ENCODE peak calls at places on chromosomes 7 and 10, in eight cellular contexts. P is uterus, S is mammary epithelial cell, Z is hepatocyte, C is body of pancreas, A is OCI-LY7, L is fibroblast of villous mesenchyme, T is AG10803. G is an unnamed sample.

GRCh38 chr7:146961617-146962016 is 845.0 kb downstream of the CNTNAP2 start:
- DNase-seq in T (peak), P (no peak), A (no peak), Z (peak), S (peak), L (no peak), C (no peak), G (no peak)

GRCh38 chr7:11341285-11341944 is 367.7 kb downstream of the PHF14 start:
- DNase-seq in Z (peak), L (peak), C (peak), P (no peak), T (peak), A (no peak), S (no peak), G (peak)

GRCh38 chr7:492714-493065 is 27.0 kb downstream of the PDGFA start:
- DNase-seq in L (no peak), P (no peak), T (no peak), A (no peak), C (no peak), S (no peak), Z (no peak), G (no peak)

GRCh38 chr10:28082316-28082715 is 83.4 kb upstream of the ODAD2 start:
- DNase-seq in A (no peak), Z (no peak), P (no peak), S (no peak), T (no peak), L (no peak), C (no peak), G (no peak)

GRCh38 chr10:119415121-119415520 is 127.4 kb downstream of the RGS10 start:
- DNase-seq in A (no peak), C (no peak), T (no peak), L (no peak), S (no peak), P (no peak), Z (no peak), G (no peak)

GRCh38 chr7:25594728-25595127 is 366.4 kb upstream of the NPVF start:
- DNase-seq in A (no peak), S (no peak), Z (no peak), L (no peak), P (no peak), C (no peak), T (no peak), G (no peak)

GRCh38 chr10:121615862-121616261 is 17.6 kb upstream of the FGFR2 start:
- DNase-seq in L (peak), P (no peak), A (no peak), Z (no peak), C (no peak), S (no peak), T (no peak), G (no peak)

GRCh38 chr10:86600296-86600695 is 54.1 kb upstream of the OPN4 start:
- DNase-seq in P (no peak), T (peak), A (no peak), S (no peak), C (no peak), L (no peak), Z (no peak), G (no peak)

GRCh38 chr10:20157314-20157713 is 341.1 kb downstream of the PLXDC2 start:
- DNase-seq in L (no peak), P (no peak), S (no peak), A (no peak), T (no peak), Z (no peak), C (no peak), G (no peak)

GRCh38 chr7:134690016-134690415 is 43.4 kb downstream of the BPGM start:
- DNase-seq in L (peak), C (no peak), Z (peak), P (no peak), S (no peak), T (peak), A (no peak), G (peak)

GRCh38 chr10:122494833-122495232 is 33.5 kb downstream of the HTRA1 start:
- DNase-seq in P (peak), L (no peak), A (no peak), T (peak), S (peak), Z (no peak), C (no peak), G (no peak)

GRCh38 chr10:34580643-34581042 is 234.5 kb downstream of the PARD3 start:
- DNase-seq in L (no peak), S (peak), A (no peak), T (peak), P (no peak), Z (no peak), C (peak), G (no peak)

GRCh38 chr7:50725774-50726173 is 56.9 kb downstream of the GRB10 start:
- DNase-seq in T (no peak), P (no peak), L (no peak), S (no peak), C (peak), A (no peak), Z (no peak), G (no peak)

GRCh38 chr7:33893377-33893776 is 12.0 kb upstream of the BMPER start:
- DNase-seq in T (no peak), L (no peak), A (no peak), Z (no peak), P (no peak), S (no peak), C (no peak), G (no peak)

GRCh38 chr7:30269398-30269964 is 14.9 kb upstream of the ZNRF2 start:
- DNase-seq in L (no peak), A (no peak), C (no peak), S (no peak), T (no peak), Z (no peak), P (no peak), G (no peak)

GRCh38 chr7:86058649-86059048 is 585.1 kb upstream of the GRM3 start:
- DNase-seq in A (no peak), P (no peak), T (no peak), S (no peak), Z (no peak), C (no peak), L (no peak), G (no peak)

GRCh38 chr7:711093-711966 is 15.2 kb upstream of the DNAAF5 start:
- DNase-seq in L (no peak), A (no peak), S (no peak), T (no peak), C (no peak), P (peak), Z (peak), G (no peak)

GRCh38 chr10:659710-660141 is 29.7 kb downstream of the DIP2C start:
- DNase-seq in A (no peak), T (peak), P (no peak), C (no peak), L (peak), S (no peak), Z (peak), G (peak)

GRCh38 chr7:68276725-68277124 is 1280.1 kb downstream of the TYW1 start:
- DNase-seq in T (no peak), L (no peak), Z (no peak), A (no peak), P (no peak), S (no peak), C (no peak), G (no peak)

GRCh38 chr10:8305871-8306652 is 251.6 kb downstream of the GATA3 start:
- DNase-seq in S (no peak), T (no peak), C (no peak), Z (no peak), L (no peak), P (no peak), A (no peak), G (no peak)

GRCh38 chr10:113922787-113923570 is 68.5 kb downstream of the NHLRC2 start:
- DNase-seq in C (no peak), P (no peak), S (no peak), T (no peak), L (no peak), Z (no peak), A (peak), G (peak)

GRCh38 chr7:81503771-81504170 is 266.1 kb downstream of the HGF start:
- DNase-seq in Z (no peak), C (no peak), L (no peak), T (no peak), A (no peak), P (no peak), S (no peak), G (no peak)

GRCh38 chr10:97792058-97792721 is 20.4 kb upstream of the SFRP5 start:
- DNase-seq in P (peak), S (peak), L (peak), C (peak), T (peak), Z (peak), A (peak), G (peak)

GRCh38 chr10:91424016-91424415 is 13.9 kb downstream of the HECTD2 start:
- DNase-seq in T (peak), S (peak), L (no peak), C (no peak), Z (no peak), A (no peak), P (no peak), G (no peak)

GRCh38 chr7:142797342-142797798 is 26.6 kb downstream of the PRSS2 start:
- DNase-seq in C (no peak), A (peak), T (no peak), P (no peak), Z (no peak), L (no peak), S (no peak), G (peak)

GRCh38 chr7:94375167-94375566 is 19.5 kb upstream of the COL1A2 start:
- DNase-seq in A (no peak), S (no peak), P (peak), T (peak), Z (peak), L (peak), C (peak), G (no peak)
- H3K4me3 ChIP-seq in A (no peak), S (no peak), P (peak), T (peak), Z (peak), L (peak), C (no peak), G (no peak)

DNA sequence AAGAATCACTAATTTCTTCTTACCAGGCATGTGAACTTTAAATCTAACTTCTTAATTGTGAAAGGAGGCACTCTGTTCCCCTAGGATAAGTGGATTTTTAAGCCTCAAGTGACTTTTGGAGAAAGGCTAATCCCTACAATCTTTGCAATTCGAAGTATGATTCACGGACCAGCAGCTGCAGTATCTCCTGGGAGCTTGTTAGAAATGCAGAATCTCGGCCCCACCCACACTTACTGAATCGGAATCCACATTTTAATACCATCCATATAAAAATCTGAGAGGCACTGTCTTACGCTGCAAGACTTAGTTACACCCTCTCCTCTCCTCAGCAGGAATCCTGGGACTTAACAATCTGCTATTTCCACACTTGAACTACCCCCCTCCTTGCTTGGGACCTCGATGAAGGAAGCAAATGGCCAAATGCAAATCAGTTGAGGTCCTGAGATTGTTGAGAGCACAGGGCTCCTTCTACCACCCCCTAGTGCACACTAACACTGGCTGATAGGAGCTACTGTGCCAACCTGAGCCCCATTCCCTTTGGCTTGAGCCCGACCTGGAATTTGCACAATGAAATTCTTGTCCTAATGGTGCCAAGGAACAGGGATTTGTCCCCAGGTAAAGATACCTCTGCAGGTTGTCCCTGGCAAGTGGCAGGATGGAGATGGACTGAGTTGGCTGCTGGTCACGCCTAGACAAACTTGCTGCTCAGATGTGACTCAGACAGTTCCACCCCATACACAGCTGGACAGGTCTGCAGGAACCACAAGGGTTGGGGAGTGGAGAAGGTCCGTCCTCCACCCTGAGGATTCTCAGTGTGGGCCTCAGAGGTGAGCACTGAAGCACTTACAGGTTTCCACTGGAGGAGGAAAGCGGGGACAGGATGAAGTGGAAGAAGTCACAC is 20.8 kb downstream of the ITPRIP start:
- DNase-seq in C (no peak), A (peak), S (peak), P (no peak), Z (peak), T (peak), L (peak), G (no peak)
- TF ChIP-seq CTCF in C (no peak), A (peak), S (no peak), P (no peak), Z (no peak), T (peak), L (no peak), G (no peak)

GRCh38 chr10:30455816-30456215 is 21.8 kb downstream of the MAP3K8 start:
- DNase-seq in A (peak), Z (no peak), S (no peak), T (no peak), L (no peak), C (no peak), P (no peak), G (peak)

GRCh38 chr10:30459283-30459682 is 25.3 kb downstream of the MAP3K8 start:
- DNase-seq in A (no peak), C (peak), Z (peak), S (no peak), L (no peak), T (no peak), P (no peak), G (no peak)

GRCh38 chr10:30454744-30455498 is 20.9 kb downstream of the MAP3K8 start:
- DNase-seq in T (peak), P (no peak), L (peak), Z (peak), C (no peak), A (no peak), S (no peak), G (no peak)

GRCh38 chr10:30456262-30456661 is 22.3 kb downstream of the MAP3K8 start:
- DNase-seq in T (no peak), A (peak), Z (no peak), P (no peak), L (no peak), S (no peak), C (peak), G (peak)

DNA sequence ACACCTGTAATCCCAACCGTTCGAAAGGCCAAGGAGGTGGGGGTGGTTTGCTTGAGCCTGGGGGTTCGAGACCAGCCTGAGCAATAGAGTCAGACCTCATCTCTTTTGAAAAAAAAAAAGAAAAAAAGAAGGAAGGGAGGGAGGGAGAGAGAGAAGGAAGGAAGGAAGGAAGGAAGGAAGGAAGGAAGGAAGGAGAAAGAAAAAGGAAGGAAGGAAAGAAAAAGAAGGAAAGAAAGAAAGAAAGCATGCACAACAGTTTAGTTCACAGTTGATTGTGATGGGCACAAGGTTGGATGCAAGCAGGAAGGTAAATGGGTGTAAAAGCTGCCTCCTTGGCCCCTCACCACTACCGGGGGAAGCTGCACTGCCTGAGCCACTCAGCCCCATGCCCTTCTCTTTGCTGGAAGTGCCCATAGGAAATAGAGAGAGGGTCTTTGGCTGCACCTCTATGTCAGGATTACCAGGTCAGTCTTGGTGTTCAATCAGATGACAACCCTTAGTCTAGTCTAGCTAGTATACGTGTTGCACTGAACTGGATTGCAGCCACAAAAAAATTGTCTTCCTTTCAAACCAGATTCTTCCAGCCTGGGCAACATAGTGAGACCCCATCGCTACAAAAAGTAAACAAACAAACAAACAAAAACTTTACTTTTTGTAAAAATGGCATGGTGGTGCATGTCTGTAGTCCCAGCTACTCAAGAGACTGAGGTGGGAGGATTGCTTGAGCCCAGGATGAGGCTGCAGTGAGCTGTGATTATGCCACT is 20.0 kb downstream of the MAP3K8 start:
- DNase-seq in A (no peak), Z (no peak), L (no peak), P (no peak), C (no peak), S (no peak), T (no peak), G (no peak)
- H3K4me3 ChIP-seq in A (no peak), Z (no peak), L (no peak), P (no peak), C (no peak), S (no peak), T (peak), G (no peak)

GRCh38 chr7:75738975-75739795 is 444 bp upstream of the HIP1 start:
- DNase-seq in L (peak), C (peak), A (peak), Z (peak), S (peak), P (peak), T (peak), G (peak)
- TF ChIP-seq CTCF in L (peak), C (no peak), A (no peak), Z (no peak), S (no peak), P (peak), T (no peak), G (no peak)

DNA sequence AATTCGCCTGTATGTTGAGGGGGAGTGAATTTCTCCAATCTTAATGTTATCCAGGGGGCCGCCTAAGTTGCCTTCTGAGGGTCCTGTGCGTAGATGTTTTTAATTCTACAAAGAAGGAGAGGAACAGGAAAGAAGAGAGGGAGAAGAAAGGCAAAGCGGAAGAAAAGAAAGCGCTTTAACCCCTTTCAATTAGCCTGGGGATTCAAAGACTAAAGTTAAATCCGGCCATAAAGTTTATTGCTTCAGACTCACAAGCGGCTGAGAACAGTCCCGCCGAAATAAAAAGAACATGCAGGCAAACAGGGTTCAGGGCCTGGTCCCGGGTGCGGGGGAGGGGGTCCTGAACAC is 4.5 kb downstream of the HOXA5 start:
- DNase-seq in P (no peak), C (no peak), T (no peak), Z (no peak), S (no peak), L (no peak), A (no peak), G (no peak)
- H3K4me3 ChIP-seq in P (no peak), C (no peak), T (no peak), Z (no peak), S (peak), L (no peak), A (no peak), G (no peak)

GRCh38 chr7:23234569-23235296 is 11.8 kb upstream of the GPNMB start:
- DNase-seq in Z (no peak), P (no peak), T (no peak), A (no peak), S (no peak), L (no peak), C (no peak), G (peak)
- TF ChIP-seq CTCF in Z (no peak), P (no peak), T (peak), A (no peak), S (no peak), L (no peak), C (no peak), G (no peak)

GRCh38 chr7:5615190-5616070 is 166.0 kb downstream of the RNF216 start:
- DNase-seq in Z (no peak), L (no peak), A (no peak), P (no peak), C (no peak), T (no peak), S (peak), G (no peak)
- H3K4me3 ChIP-seq in Z (no peak), L (no peak), A (no peak), P (no peak), C (no peak), T (no peak), S (no peak), G (no peak)

DNA sequence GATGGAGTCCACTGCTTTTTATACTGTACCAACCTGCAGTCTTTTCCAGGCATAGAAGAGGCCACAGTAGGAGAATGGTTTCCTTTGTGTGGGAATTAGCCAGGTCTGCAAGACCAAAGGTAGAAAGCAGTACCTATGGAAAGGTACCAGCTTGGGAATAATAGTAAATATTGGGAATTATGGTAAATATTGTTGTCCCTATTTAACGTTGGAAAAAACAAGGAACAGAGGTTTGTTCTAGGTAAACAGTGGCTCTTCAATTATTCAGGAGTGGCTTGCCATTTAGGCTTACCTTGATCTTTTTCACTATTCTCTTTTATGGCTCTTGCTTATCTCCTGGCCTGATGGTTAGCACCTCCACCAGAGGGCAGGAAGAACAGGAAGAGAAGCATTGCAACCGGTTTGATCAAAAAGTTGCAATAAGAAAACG is 43.9 kb upstream of the GSAP start:
- DNase-seq in L (no peak), Z (no peak), C (no peak), A (peak), P (no peak), S (no peak), T (no peak), G (no peak)
- TF ChIP-seq CTCF in L (peak), Z (peak), C (peak), A (peak), P (no peak), S (no peak), T (no peak), G (peak)

DNA sequence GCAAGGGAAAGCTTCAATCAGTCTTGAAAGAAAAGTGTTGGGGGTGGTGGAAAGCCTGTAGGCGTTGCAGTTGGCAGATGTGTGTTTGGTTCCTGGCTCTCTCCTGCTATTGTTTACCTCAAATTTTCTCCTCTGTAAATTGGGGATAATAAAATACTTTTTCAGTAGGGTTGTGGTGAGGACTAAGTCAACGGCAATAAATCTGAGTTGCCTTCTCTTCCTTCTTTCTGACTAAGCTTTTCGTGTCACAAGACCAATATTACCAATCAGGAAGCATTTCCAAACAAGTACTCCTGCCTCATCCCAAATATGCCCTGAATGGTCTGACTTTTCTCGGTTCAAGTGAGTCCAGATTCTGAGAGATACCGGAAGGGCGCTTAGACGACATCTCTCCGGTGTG is 54.0 kb downstream of the CREB5 start:
- DNase-seq in L (no peak), T (peak), A (no peak), C (no peak), S (no peak), P (no peak), Z (no peak), G (no peak)
- H3K4me3 ChIP-seq in L (no peak), T (no peak), A (no peak), C (no peak), S (no peak), P (no peak), Z (no peak), G (no peak)

GRCh38 chr10:47268696-47269095 is 31.3 kb upstream of the GDF10 start:
- DNase-seq in A (no peak), C (no peak), T (no peak), P (no peak), L (no peak), Z (peak), S (no peak), G (no peak)

GRCh38 chr10:47266602-47267001 is 33.4 kb upstream of the GDF10 start:
- DNase-seq in T (no peak), Z (no peak), C (no peak), P (no peak), S (no peak), A (no peak), L (no peak), G (no peak)

GRCh38 chr10:47264797-47265281 is 35.2 kb upstream of the GDF10 start:
- DNase-seq in P (no peak), A (no peak), Z (no peak), C (no peak), T (no peak), S (no peak), L (no peak), G (no peak)

GRCh38 chr10:47269294-47269693 is 30.7 kb upstream of the GDF10 start:
- DNase-seq in P (no peak), S (no peak), C (no peak), L (no peak), Z (no peak), T (no peak), A (no peak), G (no peak)
- TF ChIP-seq CTCF in P (no peak), S (no peak), C (no peak), L (peak), Z (peak), T (no peak), A (peak), G (no peak)